ENCODE peak calls at places on chromosome 11, in seven cellular contexts. E is fibroblast of mammary gland, W is A549, Q is sigmoid colon, L is RKO, G is HEK293T, J is nucleus accumbens. R is an unnamed sample.

GRCh38 chr11:128472128-128473110 is 114.9 kb downstream of the ETS1 start:
- DNase-seq in E (peak; percentile 84), W (no peak), Q (no peak), L (no peak), G (no peak), J (no peak), R (no peak)

GRCh38 chr11:65526744-65527143 is 1.9 kb downstream of the SCYL1 start:
- DNase-seq in E (no peak), W (no peak), Q (no peak), L (no peak), G (no peak), J (no peak), R (no peak)

GRCh38 chr11:33474866-33475265 is 217.7 kb downstream of the HIPK3 start:
- DNase-seq in E (no peak), W (no peak), Q (no peak), L (no peak), G (no peak), J (no peak), R (no peak)

GRCh38 chr11:70142171-70142875 is 60.8 kb upstream of the FADD start:
- DNase-seq in E (no peak), W (peak; percentile 51), Q (no peak), L (no peak), G (no peak), J (no peak), R (no peak)

GRCh38 chr11:1757861-1758610 is 5.7 kb downstream of the CTSD start:
- DNase-seq in E (no peak), W (no peak), Q (no peak), L (no peak), G (no peak), J (no peak), R (no peak)

GRCh38 chr11:122743949-122744876 is 88.7 kb downstream of the UBASH3B start:
- DNase-seq in E (no peak), W (no peak), Q (peak; percentile 69), L (no peak), G (no peak), J (no peak), R (peak; percentile 75)

GRCh38 chr11:34653851-34654490 is 33.1 kb downstream of the EHF start:
- DNase-seq in E (peak; percentile 95), W (peak; percentile 82), Q (no peak), L (peak; percentile 47), G (no peak), J (no peak), R (no peak)

GRCh38 chr11:128909438-128910125 is 18.4 kb downstream of the KCNJ5 start:
- DNase-seq in E (no peak), W (no peak), Q (no peak), L (no peak), G (no peak), J (no peak), R (no peak)

GRCh38 chr11:29173660-29174062 is 843.2 kb downstream of the KCNA4 start:
- DNase-seq in E (peak; percentile 10), W (peak; percentile 18), Q (no peak), L (no peak), G (no peak), J (no peak), R (no peak)